ENCODE peak calls at places on chromosome 2, in ten cellular contexts. V is Peyer's patch, Y is prostate gland, X is thyroid gland, E is spleen, Z is stomach, K is body of pancreas, P is uterus, W is gastrocnemius medialis, B is testis. O is an unnamed sample.

GRCh38 chr2:110847651-110848050 is 115.3 kb downstream of the ACOXL start:
- DNase-seq in E (no peak), Z (no peak), W (no peak), K (no peak), V (no peak), P (no peak), Y (no peak), B (no peak), X (no peak), O (no peak)

GRCh38 chr2:105796791-105797190 is 52.1 kb downstream of the NCK2 start:
- DNase-seq in X (no peak), P (no peak), E (no peak), W (no peak), K (no peak), Y (no peak), Z (no peak), B (no peak), V (no peak), O (no peak)

GRCh38 chr2:151297882-151298281 is 8.4 kb upstream of the NMI start:
- DNase-seq in K (no peak), E (no peak), P (no peak), Y (no peak), B (no peak), V (no peak), X (no peak), Z (no peak), W (no peak), O (no peak)

GRCh38 chr2:168773719-168774521 is 28.5 kb upstream of the NOSTRIN start:
- DNase-seq in W (peak), Y (peak), B (peak), E (no peak), V (no peak), Z (peak), P (peak), X (peak), K (peak), O (no peak)

GRCh38 chr2:155825876-155826275 is 506.6 kb downstream of the NR4A2 start:
- DNase-seq in K (no peak), V (no peak), X (no peak), Z (no peak), W (no peak), B (no peak), E (no peak), Y (no peak), P (no peak), O (no peak)

GRCh38 chr2:6914829-6915228 is 2.4 kb upstream of the RNF144A start:
- DNase-seq in Z (no peak), K (peak), E (no peak), B (no peak), Y (no peak), W (no peak), X (no peak), P (no peak), V (no peak), O (no peak)

GRCh38 chr2:109346601-109347228 is 217.7 kb downstream of the SH3RF3 start:
- DNase-seq in P (no peak), Y (no peak), B (no peak), X (no peak), E (no peak), K (no peak), Z (no peak), V (no peak), W (no peak), O (peak)

GRCh38 chr2:96527990-96528679 is 8.4 kb upstream of the ARID5A start:
- DNase-seq in B (peak), K (peak), Z (no peak), Y (peak), P (peak), V (no peak), E (peak), X (no peak), W (no peak), O (peak)

GRCh38 chr2:23414876-23415275 is 29.9 kb downstream of the KLHL29 start:
- DNase-seq in B (no peak), V (no peak), Y (no peak), Z (no peak), K (no peak), W (no peak), E (peak), X (no peak), P (no peak), O (peak)

GRCh38 chr2:143161982-143162837 is 33.0 kb downstream of the ARHGAP15 start:
- DNase-seq in K (peak), V (no peak), Y (peak), B (peak), Z (peak), E (peak), P (peak), W (no peak), X (peak), O (no peak)

GRCh38 chr2:113965644-113966043 is 75.8 kb downstream of the ACTR3 start:
- DNase-seq in X (no peak), W (no peak), B (peak), Y (no peak), Z (no peak), P (no peak), V (no peak), K (no peak), E (no peak), O (no peak)

GRCh38 chr2:61238221-61238620 is 76.2 kb downstream of the C2orf74 start:
- DNase-seq in X (no peak), E (no peak), W (no peak), K (no peak), V (no peak), Y (no peak), B (no peak), P (no peak), Z (no peak), O (no peak)

GRCh38 chr2:57204364-57204763 is 842.2 kb upstream of the VRK2 start:
- DNase-seq in E (no peak), B (no peak), X (no peak), W (no peak), Z (no peak), P (no peak), Y (no peak), K (no peak), V (no peak), O (no peak)
- TF ChIP-seq CTCF in E (no peak), B (no peak), X (no peak), W (no peak), Z (no peak), P (no peak), Y (no peak), K (no peak), V (no peak), O (no peak)

GRCh38 chr2:239695106-239695727 is 294.4 kb upstream of the HDAC4 start:
- DNase-seq in W (no peak), V (no peak), K (no peak), P (no peak), X (no peak), Y (no peak), Z (no peak), E (no peak), B (peak), O (no peak)

GRCh38 chr2:239694487-239694886 is 293.7 kb upstream of the HDAC4 start:
- DNase-seq in K (no peak), E (no peak), V (no peak), B (no peak), P (no peak), Y (no peak), W (no peak), Z (no peak), X (no peak), O (no peak)

GRCh38 chr2:239696559-239697207 is 295.9 kb upstream of the HDAC4 start:
- DNase-seq in Z (no peak), P (no peak), B (peak), V (no peak), Y (no peak), W (no peak), X (no peak), E (no peak), K (no peak), O (peak)

GRCh38 chr2:239693761-239694415 is 293.1 kb upstream of the HDAC4 start:
- DNase-seq in P (no peak), X (no peak), Z (no peak), W (no peak), K (no peak), B (peak), V (no peak), Y (no peak), E (peak), O (no peak)

DNA sequence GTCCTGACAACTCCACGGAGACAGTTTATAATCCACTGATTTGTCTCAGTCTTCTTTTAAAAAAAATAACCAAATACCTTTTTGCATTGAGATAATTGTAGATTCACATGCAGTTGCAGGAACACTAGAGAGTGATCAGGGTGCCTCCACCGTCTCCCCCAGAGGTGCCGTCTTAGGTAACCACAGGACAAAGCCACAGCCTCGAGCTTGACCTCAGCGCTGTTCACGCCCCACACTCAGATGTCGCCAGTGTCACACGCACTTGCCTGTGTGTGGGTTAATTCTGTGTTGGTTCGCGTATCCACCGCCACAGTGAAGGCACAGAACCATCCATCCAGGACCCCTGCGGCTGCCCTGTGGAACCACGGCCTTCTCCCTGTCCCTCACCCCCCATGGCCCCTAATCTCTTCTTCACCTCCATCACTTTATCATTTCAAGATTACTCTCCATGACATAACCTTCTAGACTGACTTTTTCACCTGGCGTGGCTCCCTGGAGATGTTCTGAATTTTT is 295.0 kb upstream of the HDAC4 start:
- DNase-seq in Z (no peak), Y (no peak), X (no peak), K (no peak), W (no peak), V (no peak), P (no peak), B (peak), E (no peak), O (no peak)
- TF ChIP-seq POLR2A in Z (no peak), Y (no peak), X (no peak), K (no peak), W (no peak), V (no peak), P (no peak), B (no peak), E (no peak), O (no peak)

GRCh38 chr2:70141754-70142589 is 48.8 kb downstream of the C2orf42 start:
- DNase-seq in E (no peak), X (peak), P (no peak), W (peak), B (no peak), Z (peak), V (no peak), K (peak), Y (no peak), O (no peak)

GRCh38 chr2:70142590-70143313 is 48.1 kb downstream of the C2orf42 start:
- DNase-seq in B (peak), K (peak), W (peak), X (peak), Y (peak), Z (peak), V (peak), E (peak), P (peak), O (peak)

GRCh38 chr2:70145168-70145538 is 45.7 kb downstream of the C2orf42 start:
- DNase-seq in B (no peak), Z (no peak), K (no peak), V (no peak), X (no peak), P (no peak), Y (no peak), W (no peak), E (peak), O (no peak)

GRCh38 chr2:70144443-70145167 is 46.2 kb downstream of the C2orf42 start:
- DNase-seq in X (no peak), Z (no peak), E (peak), B (no peak), P (no peak), K (no peak), Y (no peak), W (no peak), V (no peak), O (no peak)

DNA sequence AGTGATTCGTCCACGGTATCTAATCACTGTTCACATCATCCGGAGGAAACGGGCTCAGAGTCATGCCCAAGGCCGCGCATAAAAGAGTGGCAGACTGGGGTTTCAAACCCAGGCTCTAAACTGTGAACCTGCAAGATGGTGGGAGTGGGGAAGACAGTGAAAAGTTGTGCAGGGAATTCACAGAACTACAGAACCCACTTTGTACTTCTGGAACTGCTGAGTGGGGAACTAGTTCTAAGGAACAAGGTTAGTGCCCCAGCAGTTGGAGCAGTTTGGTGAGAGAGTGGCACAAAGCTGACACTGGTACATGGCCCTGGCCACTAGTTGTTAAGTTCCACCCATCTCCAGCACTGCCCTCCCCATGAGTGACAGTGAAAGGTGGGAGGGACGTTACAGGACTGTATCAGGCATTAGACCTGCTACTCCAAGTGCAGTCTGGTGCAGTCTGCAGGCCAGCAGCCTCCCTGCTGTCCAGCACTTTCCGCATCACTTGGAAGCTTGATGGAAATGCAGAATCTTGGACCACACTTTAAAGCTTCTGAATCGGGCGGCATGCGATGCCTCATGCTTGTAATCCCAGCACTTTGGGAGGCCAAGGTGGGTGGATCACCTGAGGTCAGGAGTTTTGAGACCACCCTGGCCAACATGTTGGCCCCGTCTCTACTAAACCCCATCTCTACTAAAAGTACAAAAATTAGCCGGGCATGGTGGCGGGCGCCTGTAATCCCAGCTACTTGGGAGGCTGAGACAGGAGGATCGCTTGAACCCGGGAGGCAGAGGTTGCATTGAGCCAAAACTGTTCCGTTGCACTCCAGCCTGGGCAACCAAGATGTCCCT is 47.3 kb downstream of the C2orf42 start:
- DNase-seq in Y (peak), Z (peak), X (peak), W (peak), E (peak), K (peak), P (peak), V (peak), B (peak), O (peak)
- H3K4me3 ChIP-seq in Y (peak), Z (peak), X (peak), W (peak), E (peak), K (no peak), P (peak), V (peak), B (peak), O (no peak)

DNA sequence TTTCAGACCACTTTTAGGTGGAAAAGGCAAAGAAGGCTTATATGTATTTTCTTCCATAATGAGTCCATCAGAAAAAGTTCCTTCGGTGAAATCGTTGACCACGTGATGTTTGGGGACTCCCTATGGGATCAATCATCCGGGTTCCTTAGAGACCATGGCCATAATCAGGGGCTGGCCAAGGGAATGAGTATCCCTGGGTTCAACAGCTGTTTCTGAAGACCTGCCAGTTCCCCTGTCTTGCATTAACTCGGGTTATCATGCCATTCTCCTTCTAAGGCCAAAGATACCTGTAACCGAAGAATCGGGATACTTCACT is 18.7 kb upstream of the TMEM177 start:
- DNase-seq in P (no peak), E (no peak), K (no peak), W (no peak), B (no peak), V (no peak), Y (no peak), X (no peak), Z (no peak), O (no peak)
- TF ChIP-seq CTCF in P (no peak), E (peak), K (no peak), W (no peak), B (no peak), V (no peak), Y (no peak), X (no peak), Z (peak), O (no peak)

GRCh38 chr2:35803133-35803532 is 552.4 kb upstream of the CRIM1 start:
- DNase-seq in Y (no peak), V (no peak), E (no peak), K (no peak), Z (no peak), W (no peak), B (no peak), P (no peak), X (no peak), O (no peak)
- TF ChIP-seq POLR2A in Y (no peak), V (no peak), E (no peak), K (no peak), Z (no peak), W (no peak), B (no peak), P (no peak), X (no peak), O (no peak)

GRCh38 chr2:24925815-24926214 is 5.8 kb upstream of the ADCY3 start:
- DNase-seq in P (no peak), Y (no peak), Z (no peak), B (no peak), V (no peak), K (no peak), X (no peak), W (no peak), E (no peak), O (no peak)
- H3K4me3 ChIP-seq in P (no peak), Y (no peak), Z (no peak), B (no peak), V (no peak), K (no peak), X (no peak), W (no peak), E (no peak), O (no peak)

GRCh38 chr2:218263817-218264611 is 3.2 kb downstream of the GPBAR1 start:
- DNase-seq in B (no peak), V (peak), Z (no peak), P (no peak), E (no peak), X (no peak), K (no peak), W (no peak), Y (no peak), O (peak)
- TF ChIP-seq CTCF in B (no peak), V (no peak), Z (no peak), P (no peak), E (no peak), X (no peak), K (no peak), W (no peak), Y (no peak), O (no peak)

DNA sequence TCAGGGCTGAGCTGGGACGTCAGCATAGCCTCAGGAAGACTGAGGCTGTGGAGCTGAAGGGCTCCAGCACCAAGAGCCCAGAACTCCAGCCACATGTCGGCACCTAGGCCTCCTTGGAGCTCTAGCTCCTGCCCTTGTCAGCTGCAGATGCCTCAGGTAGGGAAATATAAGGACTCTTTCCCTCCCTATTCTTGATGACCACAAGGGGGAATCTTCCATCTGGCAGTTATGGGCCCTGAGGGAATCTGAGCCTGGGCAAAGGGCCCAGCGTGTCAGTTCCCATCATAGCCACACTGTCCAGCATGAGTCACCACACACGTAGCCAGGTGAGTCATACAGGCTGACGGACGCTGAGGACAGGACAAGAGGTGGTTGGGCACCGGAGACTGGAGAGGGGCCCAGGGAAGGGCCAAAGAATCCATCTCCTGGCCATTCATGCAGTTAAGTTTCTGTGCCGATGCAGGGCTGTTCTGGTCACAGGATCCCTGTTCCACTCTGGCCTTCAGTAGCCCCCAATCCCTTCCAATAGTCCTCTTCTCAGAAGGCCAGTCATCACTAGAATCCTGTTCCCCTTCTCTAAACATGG is 1.8 kb downstream of the MPV17 start:
- DNase-seq in Y (peak), P (peak), V (peak), B (peak), W (peak), K (peak), Z (peak), E (no peak), X (peak), O (no peak)
- TF ChIP-seq POLR2A in Y (peak), P (no peak), V (no peak), B (no peak), W (peak), K (no peak), Z (no peak), E (no peak), X (peak), O (no peak)

GRCh38 chr2:144509548-144510205 is 10.2 kb downstream of the ZEB2 start:
- DNase-seq in X (no peak), E (no peak), Y (no peak), W (no peak), V (no peak), Z (no peak), B (no peak), P (no peak), K (no peak), O (no peak)
- H3K4me3 ChIP-seq in X (no peak), E (peak), Y (no peak), W (peak), V (no peak), Z (no peak), B (no peak), P (peak), K (no peak), O (no peak)